ENCODE peak calls at places on chromosome 15, in nine cellular contexts. Z, T, J, L, I, N, M, B and E are unnamed samples. For H3K4me1, the result is how much of the 10 kb centered on the place peaks cover.

GRCh38 chr15:52262364-52262763 is 33.2 kb downstream of the MYO5C start:
- DNase-seq in L (peak), Z (no peak), J (no peak), M (no peak), N (peak), T (no peak), B (peak), I (no peak), E (no peak)

GRCh38 chr15:77569647-77570186 is 63.0 kb downstream of the LINGO1 start:
- DNase-seq in Z (no peak), L (no peak), M (peak), N (no peak), T (no peak), I (no peak), J (no peak), B (no peak), E (no peak)

GRCh38 chr15:48507416-48508065 is 138.0 kb downstream of the FBN1 start:
- DNase-seq in M (peak), B (peak), I (peak), Z (peak), N (peak), L (peak), T (peak), J (peak), E (peak)

GRCh38 chr15:80820092-80820491 is 40.9 kb downstream of the CEMIP start:
- DNase-seq in Z (no peak), M (no peak), T (no peak), I (no peak), B (no peak), J (no peak), L (no peak), N (no peak), E (peak)

GRCh38 chr15:42719051-42719450 is 17.9 kb downstream of the CDAN1 start:
- DNase-seq in T (no peak), N (no peak), I (no peak), L (no peak), B (no peak), J (no peak), Z (no peak), M (no peak), E (no peak)

GRCh38 chr15:20341901-20342605 is 199.5 kb downstream of the GOLGA6L6 start:
- DNase-seq in T (peak), Z (peak), J (peak), B (peak), N (no peak), I (peak), L (peak), M (no peak), E (no peak)

GRCh38 chr15:54033954-54034458 is 55.8 kb downstream of the UNC13C start:
- DNase-seq in Z (no peak), M (peak), I (no peak), B (no peak), L (no peak), J (no peak), N (no peak), T (no peak), E (no peak)

GRCh38 chr15:85800460-85801123 is 5.9 kb upstream of the KLHL25 start:
- DNase-seq in I (peak), B (no peak), Z (peak), M (peak), T (no peak), L (no peak), N (peak), J (no peak), E (peak)

GRCh38 chr15:72968531-72968922 is 83.7 kb upstream of the NEO1 start:
- DNase-seq in L (peak), T (no peak), Z (peak), J (no peak), N (no peak), M (peak), B (no peak), I (no peak), E (no peak)

GRCh38 chr15:51380999-51381806 is 39.7 kb downstream of the GLDN start:
- DNase-seq in Z (peak), N (peak), L (peak), T (peak), B (peak), I (peak), J (peak), M (peak), E (peak)

GRCh38 chr15:62051166-62051565 is 9.1 kb downstream of the VPS13C start:
- DNase-seq in Z (no peak), M (no peak), J (no peak), L (no peak), N (no peak), T (no peak), B (no peak), I (no peak), E (no peak)

GRCh38 chr15:28896944-28897343 is 11.2 kb downstream of the APBA2 start:
- DNase-seq in Z (no peak), I (peak), J (no peak), B (no peak), T (no peak), M (peak), L (peak), N (peak), E (peak)

GRCh38 chr15:87707076-87707475 is 549.5 kb downstream of the NTRK3 start:
- DNase-seq in J (no peak), T (no peak), N (no peak), M (no peak), B (no peak), Z (no peak), I (no peak), L (no peak), E (no peak)

GRCh38 chr15:83565553-83566159 is 88.3 kb upstream of the ADAMTSL3 start:
- DNase-seq in Z (peak), I (peak), T (peak), N (no peak), M (peak), J (peak), B (no peak), L (peak), E (peak)

GRCh38 chr15:100001405-100001804 is 268.2 kb upstream of the LYSMD4 start:
- DNase-seq in Z (no peak), B (no peak), L (no peak), M (no peak), N (no peak), T (no peak), I (no peak), J (no peak), E (no peak)

GRCh38 chr15:53693729-53694533 is 65.5 kb downstream of the WDR72 start:
- DNase-seq in T (no peak), L (no peak), B (no peak), J (no peak), I (peak), Z (peak), N (peak), M (no peak), E (no peak)

GRCh38 chr15:92623435-92623834 is 32.1 kb downstream of the FAM174B start:
- DNase-seq in Z (no peak), M (no peak), I (peak), T (no peak), N (no peak), L (no peak), J (no peak), B (no peak), E (no peak)

GRCh38 chr15:26260517-26261133 is 397.5 kb upstream of the ATP10A start:
- DNase-seq in I (no peak), N (no peak), M (no peak), B (peak), J (peak), L (no peak), T (no peak), Z (peak), E (peak)

GRCh38 chr15:74399511-74400312 is 32.3 kb upstream of the CYP11A1 start:
- DNase-seq in M (peak), J (no peak), T (no peak), Z (no peak), I (peak), N (peak), B (peak), L (no peak), E (peak)

DNA sequence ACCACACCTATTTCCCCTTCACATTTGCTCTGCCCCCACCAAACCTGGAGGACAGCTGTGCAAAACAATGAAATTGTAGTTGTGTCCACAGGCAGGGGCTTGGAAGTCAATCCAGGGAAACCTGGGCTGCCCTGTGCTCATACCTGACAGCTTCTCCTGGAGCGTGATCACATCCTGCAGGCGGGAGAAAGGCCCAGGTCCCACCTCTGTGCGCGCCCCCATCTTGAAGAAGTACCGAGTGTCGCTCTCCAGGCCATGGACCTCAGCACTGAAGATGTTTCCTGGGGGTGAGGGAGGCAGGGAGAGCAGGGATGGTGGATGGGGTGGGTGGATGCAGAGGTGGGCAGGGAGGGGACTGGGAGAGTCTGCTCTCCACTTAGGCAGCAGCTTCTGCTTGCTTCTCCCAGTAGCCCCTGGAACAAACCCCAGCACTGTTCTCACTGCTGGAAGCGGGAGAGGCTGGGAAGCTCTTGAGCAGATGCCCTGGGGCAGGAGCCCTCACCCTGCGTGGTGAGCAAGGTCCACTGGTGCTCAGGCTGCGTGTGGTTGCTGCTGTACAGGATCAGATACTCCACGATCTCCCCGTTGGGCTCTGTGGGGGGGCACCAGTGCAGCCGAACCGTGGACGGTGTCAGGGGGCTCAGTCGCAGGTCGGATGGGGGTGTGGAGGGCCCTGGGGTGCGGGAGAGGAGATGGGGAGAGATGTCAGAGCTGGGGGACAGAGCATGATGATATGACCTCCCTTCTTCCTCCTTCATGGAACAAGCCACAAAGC is 10.7 kb upstream of the IGDCC3 start:
- DNase-seq in M (no peak), N (no peak), I (no peak), B (no peak), T (no peak), J (no peak), Z (no peak), L (no peak), E (no peak)
- H3K4me3 ChIP-seq in M (no peak), N (no peak), I (no peak), B (no peak), T (no peak), J (no peak), Z (no peak), L (no peak), E (no peak)

GRCh38 chr15:84736375-84736774 is 12.0 kb upstream of the ZNF592 start:
- DNase-seq in T (peak), N (no peak), I (no peak), J (no peak), L (no peak), B (peak), Z (no peak), M (no peak), E (no peak)
- H3K4me1 ChIP-seq in T (under half), N (under half), I (under half), J (under half), L (under half), B (under half), Z (under half), M (under half), E (under half)

DNA sequence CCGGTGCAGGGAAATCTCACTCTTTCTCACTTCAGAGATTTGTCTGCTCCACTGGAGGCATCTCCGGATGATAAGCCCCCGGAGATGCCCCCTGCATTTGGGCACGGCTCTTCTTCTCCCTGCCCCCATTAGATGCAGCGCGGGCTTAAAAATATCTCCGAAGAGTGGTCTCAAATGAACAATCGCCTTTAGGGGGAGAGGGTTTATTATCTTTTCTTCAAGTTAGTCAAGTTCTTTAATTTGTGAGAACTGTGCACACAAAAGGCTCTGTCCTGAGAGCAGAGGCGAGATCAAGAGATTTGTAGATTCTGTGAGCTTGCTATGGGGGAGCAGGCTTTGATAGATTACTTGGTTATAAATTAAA is 645 bp upstream of the PRTG start:
- DNase-seq in L (peak), J (no peak), B (no peak), M (no peak), I (no peak), T (no peak), Z (no peak), N (no peak), E (no peak)
- TF ChIP-seq EZH2 in L (no peak), J (no peak), B (no peak), M (no peak), I (no peak), T (no peak), Z (no peak), N (no peak), E (peak)

DNA sequence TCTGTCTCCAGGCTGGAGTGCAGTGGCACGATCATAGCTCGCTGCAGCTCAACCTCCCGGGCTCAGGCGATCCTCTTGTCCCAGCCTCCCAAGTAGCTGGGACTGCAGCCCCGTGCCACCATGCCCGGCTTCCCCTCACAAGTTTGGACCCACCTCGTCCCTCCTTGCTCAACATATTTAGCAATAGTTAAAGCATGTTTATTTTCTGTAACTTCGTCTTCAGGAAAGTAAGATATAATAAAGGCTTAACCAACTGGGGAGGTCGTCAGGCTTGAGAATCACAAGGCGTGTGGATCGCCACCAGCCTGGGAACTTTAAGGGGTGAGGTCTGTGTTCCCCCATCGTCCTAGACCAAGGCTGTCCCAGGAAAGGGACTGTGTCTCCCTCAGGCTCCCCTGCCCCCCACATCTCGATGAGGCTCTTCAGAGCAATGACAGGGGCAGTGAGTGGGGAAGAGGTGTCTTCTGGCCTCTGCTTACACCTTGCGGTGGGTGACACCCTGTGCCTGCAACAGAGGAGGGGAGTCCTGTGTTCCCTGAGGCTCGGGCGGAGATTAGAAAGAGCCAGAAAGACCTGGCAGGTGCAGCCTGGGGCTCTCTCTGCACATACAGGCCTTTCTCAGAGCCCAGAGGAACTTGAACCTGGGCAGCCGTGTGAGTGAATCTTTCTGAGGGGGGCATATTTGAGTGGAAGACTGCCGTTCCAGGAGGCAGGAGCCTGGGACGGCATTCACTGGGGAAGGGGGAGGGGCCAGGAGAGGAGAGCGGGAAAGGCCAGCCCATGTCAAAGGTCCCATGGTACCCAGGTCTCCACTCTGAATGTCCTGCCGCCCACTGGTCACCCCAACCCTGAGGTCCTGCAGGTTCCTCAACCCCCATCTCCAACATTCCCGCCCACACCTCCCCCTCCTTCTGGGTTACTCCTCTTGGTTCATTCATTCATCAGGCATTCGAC is 152.3 kb downstream of the SMAD6 start:
- DNase-seq in M (no peak), I (no peak), B (no peak), J (no peak), N (no peak), T (no peak), L (no peak), Z (no peak), E (no peak)
- H3K4me3 ChIP-seq in M (no peak), I (no peak), B (no peak), J (no peak), N (no peak), T (no peak), L (no peak), Z (no peak), E (no peak)

GRCh38 chr15:94412979-94413741 is 181.8 kb downstream of the MCTP2 start:
- DNase-seq in J (peak), T (no peak), I (no peak), Z (peak), L (peak), N (no peak), B (no peak), M (peak), E (peak)
- H3K4me1 ChIP-seq in J (under half), T (under half), I (under half), Z (under half), L (under half), N (under half), B (under half), M (under half), E (under half)

GRCh38 chr15:59995568-59996349 is 8.4 kb upstream of the FOXB1 start:
- DNase-seq in T (no peak), N (no peak), B (no peak), Z (no peak), J (peak), L (no peak), M (no peak), I (no peak), E (no peak)
- TF ChIP-seq EZH2 in T (no peak), N (no peak), B (no peak), Z (no peak), J (no peak), L (peak), M (peak), I (peak), E (peak)

GRCh38 chr15:78675617-78676360 is 34.8 kb upstream of the CHRNB4 start:
- DNase-seq in B (no peak), J (no peak), I (no peak), N (no peak), L (no peak), Z (no peak), M (no peak), T (no peak), E (no peak)

GRCh38 chr15:78673476-78673875 is 32.5 kb upstream of the CHRNB4 start:
- DNase-seq in M (no peak), L (no peak), J (no peak), B (no peak), T (no peak), Z (no peak), N (no peak), I (no peak), E (no peak)

GRCh38 chr15:78673917-78674444 is 33.0 kb upstream of the CHRNB4 start:
- DNase-seq in B (no peak), J (no peak), N (no peak), M (no peak), T (no peak), Z (no peak), I (no peak), L (no peak), E (no peak)

GRCh38 chr15:78676424-78677110 is 35.6 kb upstream of the CHRNB4 start:
- DNase-seq in L (no peak), B (no peak), N (no peak), J (no peak), M (no peak), T (no peak), Z (no peak), I (no peak), E (no peak)

DNA sequence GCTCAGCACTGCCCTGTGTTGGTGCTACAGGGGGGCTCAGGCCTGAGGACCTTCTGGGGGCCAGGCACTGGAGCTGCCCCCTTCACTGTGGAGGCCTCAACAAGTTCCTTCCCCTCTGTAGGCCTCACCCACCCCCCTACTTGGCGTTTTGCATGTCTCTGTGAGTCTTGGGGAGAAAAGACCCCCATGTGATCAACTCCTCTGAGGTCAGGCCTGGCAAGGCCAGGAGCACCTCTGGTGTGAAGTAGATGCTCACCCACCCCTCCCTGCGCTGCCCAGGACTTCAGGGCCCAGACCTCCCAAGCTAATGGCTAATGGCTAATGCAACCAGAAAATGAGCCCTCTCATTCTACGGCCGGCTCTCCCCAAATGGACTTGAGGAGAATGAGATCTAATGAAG is 34.2 kb upstream of the CHRNB4 start:
- DNase-seq in M (no peak), Z (no peak), I (no peak), L (no peak), N (no peak), B (no peak), T (no peak), J (no peak), E (no peak)
- H3K4me3 ChIP-seq in M (no peak), Z (no peak), I (no peak), L (no peak), N (no peak), B (no peak), T (no peak), J (no peak), E (no peak)

GRCh38 chr15:101494251-101494796 is 4.8 kb upstream of the PCSK6 start:
- DNase-seq in I (no peak), B (no peak), N (no peak), M (no peak), T (no peak), Z (peak), J (no peak), L (no peak), E (no peak)
- H3K4me1 ChIP-seq in I (under half), B (under half), N (under half), M (under half), T (under half), Z (under half), J (under half), L (under half), E (under half)